ENCODE peak calls at places on chromosome 16, in eight cellular contexts. Z is sigmoid colon, T is GM12865, J is colonic mucosa, F is PC-9, O is fibroblast of lung, S is HepG2, N is HFF-Myc. H is an unnamed sample.

GRCh38 chr16:50293994-50294855 is 27.9 kb downstream of the ADCY7 start:
- DNase-seq in Z (no peak), T (no peak), J (no peak), F (no peak), O (no peak), S (no peak), N (no peak), H (no peak)

GRCh38 chr16:878886-879285 is 78.4 kb upstream of the GNG13 start:
- DNase-seq in Z (peak; percentile 53), T (no peak), J (no peak), F (no peak), O (no peak), S (no peak), N (no peak), H (no peak)

GRCh38 chr16:87178977-87179376 is 138.2 kb downstream of the C16orf95 start:
- DNase-seq in Z (no peak), T (no peak), J (no peak), F (no peak), O (peak; percentile 50), S (no peak), N (no peak), H (peak; percentile 39)

GRCh38 chr16:31192856-31193642 is 9.5 kb downstream of the PYCARD start:
- DNase-seq in Z (no peak), T (no peak), J (no peak), F (no peak), O (no peak), S (no peak), N (no peak), H (no peak)

GRCh38 chr16:69276143-69277115 is 34.7 kb upstream of the VPS4A start:
- DNase-seq in Z (peak; percentile 90), T (no peak), J (no peak), F (no peak), O (peak; percentile 99), S (no peak), N (peak; percentile 83), H (no peak)

GRCh38 chr16:88356124-88356726 is 26.5 kb upstream of the ZNF469 start:
- DNase-seq in Z (peak; percentile 24), T (no peak), J (no peak), F (no peak), O (peak; percentile 33), S (no peak), N (no peak), H (no peak)

GRCh38 chr16:74724820-74725549 is 24.3 kb upstream of the MLKL start:
- DNase-seq in Z (no peak), T (no peak), J (no peak), F (no peak), O (peak; percentile 45), S (no peak), N (no peak), H (no peak)

GRCh38 chr16:17921357-17921978 is 415.1 kb downstream of the NPIPA8 start:
- DNase-seq in Z (no peak), T (peak; percentile 72), J (peak; percentile 72), F (peak; percentile 19), O (no peak), S (peak; percentile 64), N (no peak), H (peak; percentile 53)

GRCh38 chr16:73064227-73064995 is 16.5 kb upstream of the ZFHX3 start:
- DNase-seq in Z (peak; percentile 64), T (no peak), J (no peak), F (no peak), O (peak; percentile 81), S (no peak), N (no peak), H (no peak)

GRCh38 chr16:50301626-50302471 is 35.5 kb downstream of the ADCY7 start:
- DNase-seq in Z (peak; percentile 80), T (no peak), J (peak; percentile 51), F (peak; percentile 25), O (peak; percentile 71), S (no peak), N (no peak), H (no peak)

GRCh38 chr16:69329369-69330285 is 761 bp downstream of the PDF start:
- DNase-seq in Z (peak; percentile 68), T (peak; percentile 52), J (peak; percentile 49), F (no peak), O (peak; percentile 14), S (no peak), N (no peak), H (peak; percentile 34)

GRCh38 chr16:2151188-2152091 is 3.0 kb downstream of the RAB26 start:
- DNase-seq in Z (no peak), T (peak; percentile 64), J (no peak), F (no peak), O (no peak), S (no peak), N (no peak), H (no peak)

GRCh38 chr16:11250091-11250785 is 5.8 kb downstream of the SOCS1 start:
- DNase-seq in Z (no peak), T (peak; percentile 74), J (no peak), F (peak; percentile 44), O (peak; percentile 76), S (no peak), N (no peak), H (no peak)

GRCh38 chr16:4944333-4945281 is 7.7 kb upstream of the PPL start:
- DNase-seq in Z (peak; percentile 98), T (no peak), J (peak; percentile 87), F (peak; percentile 100), O (peak; percentile 99), S (peak; percentile 98), N (peak; percentile 92), H (no peak)

GRCh38 chr16:76459111-76459510 is 181.9 kb downstream of the CNTNAP4 start:
- DNase-seq in Z (no peak), T (no peak), J (no peak), F (no peak), O (no peak), S (no peak), N (no peak), H (no peak)

GRCh38 chr16:67719778-67720144 is 645 bp upstream of the GFOD2 start:
- DNase-seq in Z (no peak), T (peak; percentile 30), J (peak; percentile 52), F (peak; percentile 7), O (peak; percentile 48), S (peak; percentile 48), N (no peak), H (peak; percentile 18)

GRCh38 chr16:86672215-86672863 is 94.0 kb downstream of the FOXL1 start:
- DNase-seq in Z (no peak), T (no peak), J (no peak), F (no peak), O (no peak), S (no peak), N (no peak), H (no peak)

GRCh38 chr16:19130852-19131808 is 17.4 kb downstream of the ITPRIPL2 start:
- DNase-seq in Z (peak; percentile 76), T (peak; percentile 60), J (peak; percentile 47), F (no peak), O (peak; percentile 77), S (no peak), N (peak; percentile 94), H (peak; percentile 16)

GRCh38 chr16:53803998-53804397 is 100.0 kb downstream of the FTO start:
- DNase-seq in Z (no peak), T (no peak), J (no peak), F (no peak), O (no peak), S (no peak), N (no peak), H (no peak)

GRCh38 chr16:20327444-20328041 is at the start of gene GP2:
- DNase-seq in Z (no peak), T (no peak), J (no peak), F (no peak), O (no peak), S (peak; percentile 45), N (no peak), H (no peak)
- TF ChIP-seq CTCF in Z (no peak), T (no peak), J (no peak), F (no peak), O (no peak), S (no peak), N (no peak), H (no peak)

DNA sequence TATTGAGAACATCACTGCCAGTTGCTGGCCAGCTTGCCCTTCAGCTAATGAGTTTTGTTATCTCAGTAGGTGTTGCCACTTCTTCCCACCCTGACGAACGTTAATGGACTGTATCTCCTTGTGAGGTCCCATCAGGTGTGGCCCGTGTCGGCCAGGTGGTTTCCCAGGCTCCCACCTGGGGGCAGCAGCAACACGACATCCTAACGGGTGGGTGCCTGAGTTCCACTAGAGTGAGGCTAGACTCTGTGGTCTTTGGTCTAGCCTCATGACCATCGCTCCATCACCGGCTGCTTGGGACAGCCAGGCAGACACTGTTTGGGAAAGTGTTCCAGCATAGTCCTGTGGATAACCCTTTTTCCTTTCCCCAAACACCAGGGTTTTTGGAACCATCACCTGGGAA is 45.6 kb upstream of the LCMT1 start:
- DNase-seq in Z (no peak), T (peak; percentile 65), J (no peak), F (no peak), O (no peak), S (peak; percentile 15), N (no peak), H (no peak)
- TF ChIP-seq CTCF in Z (no peak), T (no peak), J (no peak), F (no peak), O (no peak), S (peak; percentile 72), N (no peak), H (no peak)

GRCh38 chr16:46627746-46628145 is 6.6 kb upstream of the SHCBP1 start:
- DNase-seq in Z (no peak), T (no peak), J (no peak), F (no peak), O (no peak), S (no peak), N (no peak), H (no peak)

GRCh38 chr16:46632778-46633733 is 11.9 kb upstream of the SHCBP1 start:
- DNase-seq in Z (no peak), T (no peak), J (no peak), F (no peak), O (no peak), S (peak; percentile 87), N (no peak), H (no peak)

GRCh38 chr16:46629331-46629843 is 8.2 kb upstream of the SHCBP1 start:
- DNase-seq in Z (no peak), T (no peak), J (peak; percentile 23), F (peak; percentile 21), O (peak; percentile 76), S (peak; percentile 60), N (peak; percentile 41), H (peak; percentile 24)
- TF ChIP-seq CTCF in Z (no peak), T (no peak), J (no peak), F (peak; percentile 60), O (peak; percentile 67), S (peak; percentile 67), N (peak; percentile 55), H (peak; percentile 39)

DNA sequence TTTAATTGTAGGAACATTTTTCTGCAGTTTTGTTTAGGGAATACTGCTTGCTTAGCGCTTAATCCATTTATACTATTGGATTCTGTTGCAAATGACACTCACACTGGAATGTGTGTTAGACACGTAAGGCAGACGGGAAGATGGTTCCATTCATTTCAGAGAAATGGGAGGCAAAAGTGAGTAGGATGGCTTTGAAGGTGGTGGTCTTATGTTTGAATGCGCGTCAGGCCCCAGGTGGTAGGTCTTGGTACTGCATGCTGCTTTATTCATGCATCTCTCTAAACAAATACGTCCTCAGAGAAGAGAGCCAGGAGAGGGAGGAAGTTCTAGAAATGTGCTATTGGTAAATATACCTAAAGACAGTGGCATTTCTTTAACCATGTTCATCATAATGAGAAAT is 997.6 kb upstream of the RBFOX1 start:
- DNase-seq in Z (no peak), T (peak; percentile 8), J (no peak), F (peak; percentile 2), O (no peak), S (no peak), N (no peak), H (peak; percentile 48)
- TF ChIP-seq CTCF in Z (peak; percentile 28), T (peak; percentile 35), J (peak; percentile 32), F (peak; percentile 81), O (peak; percentile 48), S (no peak), N (peak; percentile 56), H (peak; percentile 93)

H was measured in endothelial cell.